ENCODE peak calls at places on chromosomes 6 and 20, in six cellular contexts. W, A, Y, X, I and D are unnamed samples.

GRCh38 chr6:166678426-166678825 is 51.4 kb upstream of the RPS6KA2 start:
- DNase-seq in W (no peak), A (no peak), Y (no peak), X (no peak), I (no peak), D (peak; percentile 16)

GRCh38 chr6:75503291-75503690 is 9.7 kb upstream of the FILIP1 start:
- DNase-seq in W (no peak), A (no peak), Y (no peak), X (no peak), I (no peak), D (peak; percentile 47)

GRCh38 chr20:43040427-43040826 is 149.3 kb downstream of the PTPRT start:
- DNase-seq in W (no peak), A (no peak), Y (no peak), X (peak; percentile 43), I (no peak), D (peak; percentile 11)

GRCh38 chr6:63739094-63739687 is 103.6 kb downstream of the PHF3 start:
- DNase-seq in W (no peak), A (no peak), Y (no peak), X (no peak), I (no peak), D (no peak)

GRCh38 chr6:41371461-41371991 is 36.1 kb downstream of the NCR2 start:
- DNase-seq in W (peak; percentile 39), A (no peak), Y (no peak), X (no peak), I (no peak), D (peak; percentile 66)

GRCh38 chr6:12119085-12119588 is 107.0 kb downstream of the HIVEP1 start:
- DNase-seq in W (no peak), A (no peak), Y (no peak), X (no peak), I (no peak), D (peak; percentile 92)

GRCh38 chr20:36017034-36017951 is 48.9 kb downstream of the CNBD2 start:
- DNase-seq in W (no peak), A (peak; percentile 77), Y (no peak), X (peak; percentile 53), I (no peak), D (peak; percentile 97)

GRCh38 chr6:35016417-35017221 is 124.5 kb downstream of the TCP11 start:
- DNase-seq in W (peak; percentile 58), A (peak; percentile 26), Y (no peak), X (no peak), I (no peak), D (peak; percentile 18)

GRCh38 chr6:136188492-136188891 is 61.6 kb downstream of the MTFR2 start:
- DNase-seq in W (no peak), A (no peak), Y (no peak), X (no peak), I (no peak), D (no peak)

GRCh38 chr6:24699521-24700359 is 19.2 kb downstream of the C6orf62 start:
- DNase-seq in W (no peak), A (no peak), Y (no peak), X (no peak), I (no peak), D (no peak)

GRCh38 chr6:25583906-25584305 is 68.1 kb upstream of the SCGN start:
- DNase-seq in W (no peak), A (no peak), Y (no peak), X (no peak), I (no peak), D (no peak)

GRCh38 chr6:32845381-32845884 is 1.6 kb upstream of the PSMB8 start:
- DNase-seq in W (no peak), A (no peak), Y (peak; percentile 1), X (no peak), I (peak; percentile 37), D (no peak)

GRCh38 chr6:73041051-73041450 is 184.2 kb downstream of the KHDC1L start:
- DNase-seq in W (no peak), A (no peak), Y (no peak), X (no peak), I (no peak), D (peak; percentile 67)

GRCh38 chr6:134590449-134590848 is 272.5 kb upstream of the SGK1 start:
- DNase-seq in W (no peak), A (peak; percentile 63), Y (no peak), X (no peak), I (no peak), D (peak; percentile 8)

GRCh38 chr6:11500008-11500407 is 37.5 kb upstream of the TMEM170B start:
- DNase-seq in W (no peak), A (no peak), Y (no peak), X (peak; percentile 31), I (no peak), D (peak; percentile 87)

GRCh38 chr20:45968801-45969711 is 2.9 kb downstream of the ZNF335 start:
- DNase-seq in W (no peak), A (no peak), Y (no peak), X (no peak), I (no peak), D (peak; percentile 40)

GRCh38 chr20:54350415-54350814 is 125.0 kb upstream of the DOK5 start:
- DNase-seq in W (no peak), A (no peak), Y (no peak), X (no peak), I (no peak), D (no peak)

GRCh38 chr6:14601490-14601889 is 483.9 kb downstream of the CD83 start:
- DNase-seq in W (no peak), A (no peak), Y (no peak), X (no peak), I (no peak), D (peak; percentile 22)

GRCh38 chr20:21102252-21102609 is 3.9 kb downstream of the LINC00237 start:
- DNase-seq in W (no peak), A (no peak), Y (peak; percentile 64), X (no peak), I (no peak), D (no peak)

GRCh38 chr6:143901885-143902708 is 37.8 kb downstream of the ZC2HC1B start:
- DNase-seq in W (peak; percentile 18), A (no peak), Y (no peak), X (no peak), I (no peak), D (no peak)

GRCh38 chr6:46989384-46989783 is 52.7 kb downstream of the ADGRF1 start:
- DNase-seq in W (no peak), A (no peak), Y (no peak), X (no peak), I (no peak), D (no peak)

GRCh38 chr6:37550436-37550835 is 50.7 kb upstream of the CCDC167 start:
- DNase-seq in W (no peak), A (no peak), Y (peak; percentile 21), X (no peak), I (no peak), D (peak; percentile 74)

GRCh38 chr6:134539865-134540323 is 222.0 kb upstream of the SGK1 start:
- DNase-seq in W (no peak), A (no peak), Y (peak; percentile 51), X (no peak), I (no peak), D (no peak)

GRCh38 chr20:36255445-36255844 is 19.2 kb downstream of the AAR2 start:
- DNase-seq in W (no peak), A (no peak), Y (no peak), X (no peak), I (no peak), D (no peak)

GRCh38 chr20:22684763-22685443 is 100.5 kb upstream of the FOXA2 start:
- DNase-seq in W (no peak), A (no peak), Y (no peak), X (peak; percentile 24), I (no peak), D (no peak)

GRCh38 chr6:154403803-154404202 is 47.2 kb upstream of the IPCEF1 start:
- DNase-seq in W (no peak), A (no peak), Y (no peak), X (no peak), I (no peak), D (peak; percentile 68)